ENCODE peak calls at places on chromosomes 11 and 22, in five cellular contexts. L is progenitor cell of endocrine pancreas, W is lower leg skin, R is A549, H is AG04449. I is an unnamed sample.

GRCh38 chr11:61888043-61888442 is 3.3 kb downstream of the FADS3 start:
- DNase-seq in L (no peak), W (no peak), R (peak), H (peak), I (peak)

GRCh38 chr11:1564535-1565172 is 7.4 kb downstream of the DUSP8 start:
- DNase-seq in L (peak), W (no peak), R (peak), H (peak), I (no peak)

GRCh38 chr11:123580557-123581275 is 73.7 kb downstream of the SCN3B start:
- DNase-seq in L (peak), W (peak), R (peak), H (no peak), I (peak)

GRCh38 chr11:72091292-72091691 is 10.6 kb downstream of the LRRC51 start:
- DNase-seq in L (peak), W (peak), R (peak), H (no peak), I (peak)

GRCh38 chr11:44051171-44051570 is 3.4 kb downstream of the ACCSL start:
- DNase-seq in L (no peak), W (no peak), R (no peak), H (no peak), I (no peak)

GRCh38 chr22:42926034-42926433 is 69.0 kb upstream of the ARFGAP3 start:
- DNase-seq in L (no peak), W (no peak), R (peak), H (no peak), I (no peak)

GRCh38 chr22:21947040-21948014 is 5.3 kb downstream of the PPM1F start:
- DNase-seq in L (no peak), W (no peak), R (peak), H (no peak), I (no peak)

GRCh38 chr11:76201056-76201455 is 5.2 kb downstream of the WNT11 start:
- DNase-seq in L (no peak), W (no peak), R (no peak), H (no peak), I (no peak)

GRCh38 chr11:7595016-7595869 is 78.1 kb downstream of the CYB5R2 start:
- DNase-seq in L (no peak), W (no peak), R (no peak), H (no peak), I (no peak)

GRCh38 chr11:62223095-62223494 is 14.6 kb downstream of the SCGB2A1 start:
- DNase-seq in L (no peak), W (no peak), R (peak), H (no peak), I (no peak)

GRCh38 chr11:124740277-124740882 is 638 bp downstream of the NRGN start:
- DNase-seq in L (no peak), W (no peak), R (peak), H (no peak), I (peak)

GRCh38 chr11:2259466-2259830 is 10.9 kb downstream of the ASCL2 start:
- DNase-seq in L (no peak), W (no peak), R (no peak), H (no peak), I (no peak)

GRCh38 chr11:57410287-57410686 is 16.6 kb downstream of the SLC43A3 start:
- DNase-seq in L (no peak), W (no peak), R (no peak), H (peak), I (no peak)

GRCh38 chr11:127035812-127036211 is 35.2 kb upstream of the KIRREL3 start:
- DNase-seq in L (no peak), W (no peak), R (no peak), H (no peak), I (no peak)

GRCh38 chr11:95074806-95075563 is 8.3 kb downstream of the SRSF8 start:
- DNase-seq in L (no peak), W (no peak), R (no peak), H (no peak), I (no peak)

GRCh38 chr22:21866821-21867527 is 471 bp downstream of the MAPK1 start:
- DNase-seq in L (peak), W (peak), R (peak), H (no peak), I (no peak)

GRCh38 chr11:66727282-66727882 is 1.6 kb downstream of the SPTBN2 start:
- DNase-seq in L (no peak), W (no peak), R (peak), H (no peak), I (peak)

GRCh38 chr11:2930705-2931415 is 1.6 kb upstream of the PHLDA2 start:
- DNase-seq in L (peak), W (no peak), R (peak), H (no peak), I (peak)

GRCh38 chr11:46315033-46315738 is 32.1 kb upstream of the DGKZ start:
- DNase-seq in L (peak), W (no peak), R (peak), H (no peak), I (no peak)

GRCh38 chr11:7462706-7463105 is 22.6 kb upstream of the OLFML1 start:
- DNase-seq in L (no peak), W (no peak), R (no peak), H (no peak), I (no peak)

GRCh38 chr11:119773016-119773415 is 44.0 kb upstream of the NECTIN1 start:
- DNase-seq in L (no peak), W (no peak), R (no peak), H (no peak), I (no peak)

GRCh38 chr11:119121811-119122124 is 388 bp downstream of the HINFP start:
- DNase-seq in L (no peak), W (no peak), R (no peak), H (no peak), I (no peak)

GRCh38 chr11:19432370-19433163 is 191.8 kb upstream of the E2F8 start:
- DNase-seq in L (no peak), W (no peak), R (no peak), H (peak), I (no peak)

GRCh38 chr22:29519996-29520395 is 33.6 kb downstream of the THOC5 start:
- DNase-seq in L (no peak), W (no peak), R (no peak), H (no peak), I (no peak)

GRCh38 chr22:50524664-50525103 is 714 bp downstream of the SCO2 start:
- DNase-seq in L (no peak), W (no peak), R (no peak), H (no peak), I (no peak)

GRCh38 chr11:17672469-17672868 is 46.9 kb upstream of the MYOD1 start:
- DNase-seq in L (no peak), W (no peak), R (no peak), H (no peak), I (no peak)

GRCh38 chr11:129252621-129253020 is 60.5 kb upstream of the ARHGAP32 start:
- DNase-seq in L (no peak), W (no peak), R (no peak), H (no peak), I (no peak)

GRCh38 chr11:9624448-9624847 is 39.4 kb upstream of the SWAP70 start:
- DNase-seq in L (no peak), W (no peak), R (no peak), H (no peak), I (no peak)

GRCh38 chr22:45919504-45920286 is 57.3 kb downstream of the WNT7B start:
- DNase-seq in L (no peak), W (no peak), R (no peak), H (no peak), I (peak)

GRCh38 chr11:36361472-36361871 is 65.4 kb downstream of the PRR5L start:
- DNase-seq in L (no peak), W (no peak), R (no peak), H (no peak), I (no peak)

GRCh38 chr11:67409781-67410368 is 5.6 kb upstream of the CARNS1 start:
- DNase-seq in L (no peak), W (no peak), R (no peak), H (no peak), I (no peak)

GRCh38 chr11:80855975-80856524 is 1415.2 kb upstream of the TENM4 start:
- DNase-seq in L (no peak), W (no peak), R (no peak), H (no peak), I (no peak)

GRCh38 chr11:78281511-78281910 is 92.8 kb downstream of the USP35 start:
- DNase-seq in L (no peak), W (no peak), R (no peak), H (no peak), I (no peak)

GRCh38 chr11:45593992-45594391 is 71.4 kb downstream of the CHST1 start:
- DNase-seq in L (no peak), W (no peak), R (peak), H (no peak), I (no peak)

GRCh38 chr11:81112718-81113117 is 1620.9 kb downstream of the FAM181B start:
- DNase-seq in L (no peak), W (no peak), R (no peak), H (no peak), I (no peak)

GRCh38 chr11:67213251-67213650 is 53.0 kb upstream of the GRK2 start:
- DNase-seq in L (no peak), W (no peak), R (no peak), H (no peak), I (no peak)

GRCh38 chr11:12689029-12689755 is 15.0 kb downstream of the TEAD1 start:
- DNase-seq in L (no peak), W (no peak), R (no peak), H (no peak), I (no peak)

GRCh38 chr11:57413681-57414080 is 13.2 kb downstream of the SLC43A3 start:
- DNase-seq in L (no peak), W (no peak), R (no peak), H (no peak), I (no peak)

GRCh38 chr11:131246589-131247164 is 123.7 kb upstream of the NTM start:
- DNase-seq in L (peak), W (no peak), R (peak), H (no peak), I (no peak)

GRCh38 chr22:30602049-30602448 is 4.9 kb upstream of the TCN2 start:
- DNase-seq in L (no peak), W (no peak), R (peak), H (no peak), I (no peak)
- TF ChIP-seq CTCF in L (peak), W (no peak), R (peak), H (peak), I (no peak)

DNA sequence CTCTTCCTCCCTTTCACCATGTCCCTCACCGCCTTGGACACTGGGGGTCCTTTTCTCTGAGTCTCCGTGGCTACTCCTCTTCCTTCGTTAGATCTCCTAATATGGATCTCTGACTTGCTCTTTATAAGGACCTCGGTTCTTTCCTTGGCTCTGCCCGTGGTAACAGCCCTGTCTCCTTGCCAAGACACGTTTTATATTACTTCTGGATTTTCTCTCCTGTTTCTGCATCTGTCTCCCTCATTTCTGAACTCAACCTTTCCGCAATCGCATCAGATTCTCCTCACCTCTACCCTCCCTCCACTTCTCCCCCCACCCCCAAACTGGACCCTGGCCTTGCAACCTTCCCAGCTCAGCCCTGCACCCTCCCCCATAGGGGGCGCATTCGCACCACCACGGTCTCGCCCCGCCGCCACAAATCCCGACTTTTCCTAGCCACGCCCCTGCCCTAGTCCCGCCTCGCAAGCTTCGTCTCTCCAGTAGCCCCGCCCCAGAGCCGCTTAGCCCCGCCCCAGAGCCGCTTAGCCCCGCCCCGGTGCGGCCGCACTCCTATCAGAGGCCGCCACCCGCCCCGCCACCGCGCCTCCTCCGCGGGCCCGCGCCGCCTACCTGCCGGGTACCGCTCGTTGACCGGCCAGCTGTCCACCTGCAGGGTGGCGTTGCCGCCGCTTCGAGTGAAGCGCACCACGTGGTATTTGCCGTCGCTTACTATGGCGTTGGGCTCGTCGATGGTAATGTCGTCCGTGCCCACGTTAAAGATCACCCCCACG is 39.0 kb downstream of the SLC22A12 start:
- DNase-seq in L (peak), W (no peak), R (peak), H (no peak), I (no peak)
- TF ChIP-seq CTCF in L (peak), W (no peak), R (no peak), H (no peak), I (no peak)

GRCh38 chr11:70557742-70558485 is 159.6 kb downstream of the CTTN start:
- DNase-seq in L (no peak), W (no peak), R (no peak), H (no peak), I (no peak)

GRCh38 chr11:70552167-70552435 is 153.8 kb downstream of the CTTN start:
- DNase-seq in L (no peak), W (no peak), R (no peak), H (no peak), I (no peak)

GRCh38 chr11:70556884-70557741 is 158.8 kb downstream of the CTTN start:
- DNase-seq in L (no peak), W (no peak), R (peak), H (no peak), I (no peak)

GRCh38 chr11:70552441-70553150 is 154.3 kb downstream of the CTTN start:
- DNase-seq in L (no peak), W (no peak), R (no peak), H (no peak), I (no peak)

GRCh38 chr11:70555092-70555491 is 156.8 kb downstream of the CTTN start:
- DNase-seq in L (no peak), W (no peak), R (no peak), H (no peak), I (no peak)
- TF ChIP-seq CTCF in L (no peak), W (no peak), R (no peak), H (no peak), I (no peak)

DNA sequence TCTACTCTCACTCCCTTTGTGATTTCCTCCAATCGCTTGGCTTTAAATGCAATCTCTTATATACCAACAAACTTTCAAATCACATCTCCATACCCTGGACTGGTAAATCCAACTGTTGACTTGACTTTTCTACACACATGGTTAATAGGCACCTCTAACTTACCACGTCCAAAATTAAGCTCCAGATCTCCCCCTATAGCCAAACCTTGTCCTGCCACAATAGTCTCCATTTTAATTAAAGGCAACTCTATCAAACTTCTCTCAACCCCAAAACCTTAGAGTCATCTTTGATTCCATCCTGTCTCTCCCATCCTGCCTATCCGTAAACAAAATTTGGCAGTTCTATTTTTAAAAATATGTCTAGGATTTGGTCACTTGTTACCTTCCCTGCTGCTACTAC is 141.8 kb upstream of the DDI1 start:
- DNase-seq in L (no peak), W (no peak), R (no peak), H (no peak), I (no peak)
- TF ChIP-seq CTCF in L (no peak), W (no peak), R (no peak), H (no peak), I (no peak)

I was measured in breast epithelium.